ENCODE peak calls at places on chromosomes 16 and 17, in seven cellular contexts. N is IMR-90, H is ovary, K is suprapubic skin, A is body of pancreas, E is lower leg skin, T is esophagus squamous epithelium. M is an unnamed sample.

GRCh38 chr16:88928405-88929375 is 48.3 kb downstream of the CBFA2T3 start:
- DNase-seq in N (no peak), H (no peak), K (no peak), A (no peak), E (no peak), T (no peak), M (peak)

GRCh38 chr17:62150471-62150870 is 85.4 kb upstream of the MED13 start:
- DNase-seq in N (no peak), H (no peak), K (no peak), A (no peak), E (no peak), T (no peak), M (no peak)

GRCh38 chr16:4702466-4702808 is 9.1 kb downstream of the NUDT16L1 start:
- DNase-seq in N (no peak), H (no peak), K (no peak), A (no peak), E (no peak), T (no peak), M (no peak)

GRCh38 chr16:25950586-25951201 is 258.9 kb downstream of the HS3ST4 start:
- DNase-seq in N (no peak), H (no peak), K (no peak), A (no peak), E (peak), T (no peak), M (no peak)

GRCh38 chr16:50263940-50264929 is 2.1 kb upstream of the ADCY7 start:
- DNase-seq in N (peak), H (no peak), K (no peak), A (no peak), E (peak), T (no peak), M (peak)

GRCh38 chr16:61936522-61936921 is 99.7 kb downstream of the CDH8 start:
- DNase-seq in N (no peak), H (no peak), K (no peak), A (no peak), E (no peak), T (no peak), M (no peak)

GRCh38 chr16:31135535-31136286 is at the start of gene PRSS8:
- DNase-seq in N (no peak), H (no peak), K (no peak), A (peak), E (peak), T (no peak), M (peak)

GRCh38 chr16:24946155-24946554 is 69.0 kb downstream of the ARHGAP17 start:
- DNase-seq in N (no peak), H (no peak), K (peak), A (no peak), E (peak), T (no peak), M (no peak)

GRCh38 chr16:62034236-62035114 is 1.8 kb downstream of the CDH8 start:
- DNase-seq in N (no peak), H (no peak), K (no peak), A (no peak), E (no peak), T (no peak), M (no peak)

GRCh38 chr17:9274119-9274445 is 252.8 kb downstream of the NTN1 start:
- DNase-seq in N (no peak), H (no peak), K (no peak), A (no peak), E (no peak), T (no peak), M (no peak)

GRCh38 chr17:17377071-17377487 is 73.9 kb downstream of the NT5M start:
- DNase-seq in N (no peak), H (no peak), K (no peak), A (no peak), E (no peak), T (no peak), M (no peak)

GRCh38 chr16:1746693-1747195 is 24.6 kb downstream of the NME3 start:
- DNase-seq in N (no peak), H (no peak), K (no peak), A (no peak), E (no peak), T (no peak), M (peak)

GRCh38 chr17:10683853-10684252 is 13.5 kb downstream of the SCO1 start:
- DNase-seq in N (peak), H (no peak), K (no peak), A (no peak), E (no peak), T (no peak), M (no peak)

GRCh38 chr16:19524356-19524865 is 669 bp downstream of the CCP110 start:
- DNase-seq in N (no peak), H (no peak), K (no peak), A (no peak), E (no peak), T (no peak), M (no peak)

GRCh38 chr16:68744744-68745280 is 7.7 kb downstream of the CDH1 start:
- DNase-seq in N (peak), H (no peak), K (no peak), A (peak), E (no peak), T (no peak), M (no peak)

GRCh38 chr17:81412490-81413093 is 17.3 kb downstream of the BAHCC1 start:
- DNase-seq in N (peak), H (peak), K (no peak), A (peak), E (no peak), T (no peak), M (no peak)

GRCh38 chr17:5530265-5530782 is 44.0 kb downstream of the MIS12 start:
- DNase-seq in N (no peak), H (no peak), K (peak), A (no peak), E (no peak), T (no peak), M (no peak)

GRCh38 chr16:75204410-75204758 is 2.6 kb downstream of the CTRB2 start:
- DNase-seq in N (no peak), H (no peak), K (no peak), A (no peak), E (no peak), T (no peak), M (peak)

GRCh38 chr17:15232517-15232915 is 32.6 kb downstream of the PMP22 start:
- DNase-seq in N (no peak), H (no peak), K (no peak), A (no peak), E (no peak), T (no peak), M (no peak)

GRCh38 chr16:4684030-4684715 is 9.2 kb upstream of the NUDT16L1 start:
- DNase-seq in N (no peak), H (no peak), K (no peak), A (no peak), E (no peak), T (no peak), M (peak)

GRCh38 chr16:4307215-4308037 is 8.4 kb upstream of the GLIS2 start:
- DNase-seq in N (peak), H (peak), K (peak), A (peak), E (peak), T (peak), M (peak)

GRCh38 chr16:59698341-59698979 is 964.3 kb upstream of the GOT2 start:
- DNase-seq in N (peak), H (no peak), K (no peak), A (no peak), E (no peak), T (no peak), M (no peak)

GRCh38 chr16:70647461-70648359 is 1.4 kb downstream of the IL34 start:
- DNase-seq in N (no peak), H (no peak), K (no peak), A (no peak), E (no peak), T (no peak), M (no peak)

GRCh38 chr16:67561501-67561823 is 864 bp upstream of the CTCF start:
- DNase-seq in N (no peak), H (no peak), K (no peak), A (no peak), E (no peak), T (no peak), M (no peak)

GRCh38 chr16:30947533-30948086 is 1.3 kb upstream of the ORAI3 start:
- DNase-seq in N (no peak), H (no peak), K (no peak), A (no peak), E (no peak), T (no peak), M (no peak)

GRCh38 chr17:38550661-38551060 is 55.1 kb downstream of the SRCIN1 start:
- DNase-seq in N (peak), H (no peak), K (no peak), A (peak), E (no peak), T (no peak), M (no peak)

GRCh38 chr17:39709998-39710964 is 10.4 kb downstream of the ERBB2 start:
- DNase-seq in N (no peak), H (no peak), K (no peak), A (no peak), E (no peak), T (no peak), M (peak)

GRCh38 chr17:80485846-80486245 is 9.4 kb upstream of the NPTX1 start:
- DNase-seq in N (no peak), H (no peak), K (no peak), A (no peak), E (no peak), T (no peak), M (no peak)

GRCh38 chr17:41535764-41536481 is 7.8 kb upstream of the KRT19 start:
- DNase-seq in N (no peak), H (peak), K (no peak), A (no peak), E (no peak), T (no peak), M (peak)

GRCh38 chr16:47065766-47066688 is 77.7 kb downstream of the NETO2 start:
- DNase-seq in N (no peak), H (no peak), K (no peak), A (no peak), E (peak), T (no peak), M (no peak)

DNA sequence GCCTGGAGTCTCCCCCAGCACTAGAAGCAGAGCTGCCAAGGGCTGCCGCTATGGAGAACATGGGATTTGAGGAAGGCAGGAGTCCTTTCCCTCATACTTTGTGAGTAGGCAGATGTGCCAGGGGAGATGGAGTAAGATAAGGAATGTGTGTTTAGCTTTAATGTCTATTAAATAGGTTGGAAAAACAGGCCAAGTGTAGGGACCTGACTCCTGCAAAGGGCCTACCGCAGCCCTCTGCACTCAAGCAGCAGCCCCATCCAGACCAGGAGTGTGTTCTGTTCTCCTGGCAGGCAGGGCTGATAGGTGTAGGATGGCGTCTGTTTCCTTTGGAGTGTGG is 1.8 kb upstream of the MIF4GD start:
- DNase-seq in N (no peak), H (no peak), K (no peak), A (no peak), E (no peak), T (no peak), M (no peak)
- TF ChIP-seq POLR2A in N (no peak), H (no peak), K (no peak), A (no peak), E (no peak), T (no peak), M (no peak)

GRCh38 chr16:83882118-83882879 is 16.6 kb upstream of the MLYCD start:
- DNase-seq in N (no peak), H (no peak), K (no peak), A (no peak), E (no peak), T (no peak), M (no peak)

DNA sequence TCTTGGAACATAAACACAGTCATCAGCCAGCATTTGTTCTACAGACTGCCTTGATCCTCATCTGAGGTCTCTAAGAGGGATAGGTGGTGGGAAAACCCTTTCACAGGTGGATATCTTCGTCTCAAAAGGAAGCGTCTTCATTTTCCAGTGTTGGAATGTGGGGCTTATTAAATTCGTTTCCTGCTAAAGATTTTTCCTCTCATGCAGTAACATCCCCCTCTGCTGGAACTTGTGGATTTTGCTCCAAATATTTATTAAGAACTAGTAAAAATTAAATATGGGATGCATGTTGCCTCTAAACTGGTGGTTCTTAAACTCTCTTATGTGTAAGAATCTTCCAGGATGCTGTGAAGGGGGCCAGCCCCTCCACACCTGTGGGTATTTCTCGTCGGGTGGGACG is 20.1 kb upstream of the MLYCD start:
- DNase-seq in N (peak), H (no peak), K (no peak), A (peak), E (no peak), T (no peak), M (no peak)
- TF ChIP-seq CTCF in N (peak), H (peak), K (no peak), A (peak), E (no peak), T (peak), M (no peak)

GRCh38 chr17:59154721-59155438 is at the start of gene SKA2:
- DNase-seq in N (no peak), H (peak), K (peak), A (peak), E (peak), T (peak), M (peak)
- TF ChIP-seq POLR2A in N (peak), H (peak), K (no peak), A (peak), E (no peak), T (no peak), M (no peak)

DNA sequence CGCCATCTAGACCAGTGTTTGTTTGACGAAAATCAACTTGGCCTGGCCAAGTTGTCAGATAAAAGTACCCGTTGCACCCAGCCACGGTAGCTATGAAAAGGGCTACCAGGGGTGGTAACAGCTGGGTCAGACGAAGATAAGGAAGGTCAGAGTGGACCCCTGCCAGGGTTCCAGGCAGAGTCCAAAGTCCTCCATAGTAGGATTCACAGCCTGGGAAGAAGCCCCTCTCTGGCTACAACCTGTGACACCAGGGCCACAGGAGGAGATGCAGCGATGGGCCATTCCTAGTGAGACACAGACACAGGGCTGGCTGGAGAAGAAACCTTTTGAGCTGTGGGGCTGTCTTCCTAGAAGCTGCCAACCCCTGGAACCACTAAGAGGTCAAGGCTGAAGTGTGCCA is 39.3 kb downstream of the MEAK7 start:
- DNase-seq in N (no peak), H (peak), K (peak), A (no peak), E (peak), T (no peak), M (no peak)
- TF ChIP-seq CTCF in N (no peak), H (no peak), K (no peak), A (no peak), E (no peak), T (no peak), M (no peak)

GRCh38 chr17:50956409-50956749 is 90.2 kb upstream of the TOB1 start:
- DNase-seq in N (no peak), H (no peak), K (no peak), A (no peak), E (peak), T (no peak), M (no peak)

GRCh38 chr17:50953831-50954601 is 87.9 kb upstream of the TOB1 start:
- DNase-seq in N (peak), H (peak), K (no peak), A (peak), E (peak), T (no peak), M (no peak)

GRCh38 chr17:50955667-50956120 is 89.5 kb upstream of the TOB1 start:
- DNase-seq in N (no peak), H (no peak), K (no peak), A (no peak), E (peak), T (no peak), M (no peak)

GRCh38 chr17:50954641-50955121 is 88.5 kb upstream of the TOB1 start:
- DNase-seq in N (no peak), H (no peak), K (no peak), A (no peak), E (peak), T (no peak), M (no peak)

DNA sequence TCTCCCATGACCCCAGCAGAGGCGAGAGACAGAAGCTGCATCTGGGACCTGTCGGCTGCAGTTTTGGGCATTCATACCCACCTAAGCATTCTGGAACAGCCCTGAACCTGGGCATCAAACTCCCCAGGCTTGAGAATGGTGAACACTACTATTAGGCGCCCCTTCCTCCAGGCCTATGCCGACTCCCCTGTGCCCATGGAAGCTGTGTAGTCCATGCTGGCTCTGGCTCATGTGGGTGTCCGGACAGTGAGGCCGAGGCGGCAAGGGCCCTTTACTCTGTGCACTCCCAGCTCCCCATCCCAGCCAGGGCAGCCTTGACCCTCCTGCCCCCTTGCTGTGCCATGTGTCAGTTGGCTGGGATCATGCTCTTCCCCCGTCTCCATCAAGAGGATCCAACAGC is 89.0 kb upstream of the TOB1 start:
- DNase-seq in N (no peak), H (no peak), K (no peak), A (no peak), E (peak), T (no peak), M (no peak)
- TF ChIP-seq POLR2A in N (no peak), H (no peak), K (no peak), A (no peak), E (no peak), T (no peak), M (no peak)

GRCh38 chr16:11372073-11372923 is 27.0 kb downstream of the RMI2 start:
- DNase-seq in N (no peak), H (peak), K (no peak), A (no peak), E (no peak), T (no peak), M (no peak)
- TF ChIP-seq CTCF in N (no peak), H (no peak), K (no peak), A (no peak), E (no peak), T (no peak), M (no peak)